ENCODE peak calls at places on chromosome 5, in four cellular contexts. E, A, O and H are unnamed samples.

GRCh38 chr5:59766394-59766793 is 127.1 kb downstream of the PDE4D start:
- DNase-seq in A (no peak), E (no peak), O (no peak), H (no peak)

GRCh38 chr5:139574641-139575312 is 13.6 kb downstream of the UBE2D2 start:
- DNase-seq in O (no peak), E (peak; percentile 62), A (no peak), H (peak; percentile 56)

GRCh38 chr5:132274050-132274869 is 16.8 kb downstream of the PDLIM4 start:
- DNase-seq in O (no peak), E (no peak), A (peak; percentile 41), H (no peak)

GRCh38 chr5:115098041-115098702 is 71.5 kb downstream of the TRIM36 start:
- DNase-seq in O (peak; percentile 24), E (peak; percentile 60), A (no peak), H (peak; percentile 46)

GRCh38 chr5:149063017-149063687 is at the start of gene SH3TC2:
- DNase-seq in O (peak; percentile 51), A (peak; percentile 89), E (peak; percentile 61), H (peak; percentile 98)

GRCh38 chr5:112738180-112738560 is 485 bp downstream of the APC start:
- DNase-seq in A (no peak), O (peak; percentile 18), E (no peak), H (peak; percentile 57)

GRCh38 chr5:20572560-20572959 is 584.6 kb upstream of the CDH18 start:
- DNase-seq in A (no peak), E (peak; percentile 15), O (no peak), H (peak; percentile 35)

GRCh38 chr5:39780341-39780740 is 355.6 kb upstream of the DAB2 start:
- DNase-seq in E (peak; percentile 58), O (no peak), A (no peak), H (peak; percentile 96)

GRCh38 chr5:151648988-151649387 is 37.7 kb downstream of the SPARC start:
- DNase-seq in O (no peak), E (no peak), A (no peak), H (no peak)

GRCh38 chr5:74376187-74376586 is 264.3 kb downstream of the ENC1 start:
- DNase-seq in E (no peak), A (no peak), O (no peak), H (peak; percentile 38)

GRCh38 chr5:77367733-77368132 is 124.4 kb downstream of the WDR41 start:
- DNase-seq in A (no peak), O (no peak), E (peak; percentile 36), H (peak; percentile 23)

GRCh38 chr5:132243366-132243977 is 14.0 kb upstream of the PDLIM4 start:
- DNase-seq in E (no peak), A (no peak), O (no peak), H (no peak)

GRCh38 chr5:132877938-132878337 is 4.5 kb downstream of the LEAP2 start:
- DNase-seq in A (no peak), O (no peak), E (peak; percentile 82), H (no peak)

GRCh38 chr5:127298623-127299022 is 8.0 kb downstream of the MEGF10 start:
- DNase-seq in O (no peak), A (no peak), E (no peak), H (no peak)

GRCh38 chr5:181189363-181189961 is 15.5 kb downstream of the TRIM7 start:
- DNase-seq in E (peak; percentile 30), A (no peak), O (no peak), H (no peak)

GRCh38 chr5:113179156-113179555 is 202.6 kb downstream of the DCP2 start:
- DNase-seq in A (no peak), O (no peak), E (no peak), H (no peak)

GRCh38 chr5:171537923-171538537 is 118.6 kb downstream of the FGF18 start:
- DNase-seq in E (no peak), O (no peak), A (no peak), H (no peak)

GRCh38 chr5:169248520-169248919 is 52.4 kb downstream of the SLIT3 start:
- DNase-seq in O (no peak), A (no peak), E (no peak), H (no peak)

GRCh38 chr5:169244812-169245211 is 56.1 kb downstream of the SLIT3 start:
- DNase-seq in A (no peak), E (no peak), O (no peak), H (no peak)

GRCh38 chr5:169253071-169253470 is 47.9 kb downstream of the SLIT3 start:
- DNase-seq in A (no peak), O (no peak), E (no peak), H (no peak)

GRCh38 chr5:169251685-169252084 is 49.3 kb downstream of the SLIT3 start:
- DNase-seq in A (no peak), E (no peak), O (no peak), H (no peak)

DNA sequence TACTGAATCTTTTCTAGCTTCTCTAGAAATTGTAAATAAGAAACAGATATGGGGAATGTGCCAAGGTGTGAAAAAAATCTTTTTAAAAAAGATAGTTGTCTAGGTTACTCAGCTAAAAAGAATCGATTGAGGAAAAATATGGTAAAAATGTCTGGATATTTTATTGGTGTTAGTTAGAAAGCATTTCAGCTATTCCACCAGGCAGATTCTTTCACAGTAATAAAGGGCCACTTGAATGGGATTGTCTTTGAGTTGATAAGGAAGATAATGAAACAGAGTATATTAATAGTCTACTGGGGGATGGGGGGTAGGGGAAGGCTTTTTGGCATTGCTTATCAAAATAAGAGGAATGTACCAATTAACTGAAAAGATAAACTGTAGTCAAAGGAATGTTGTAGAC is 51.9 kb downstream of the SLIT3 start:
- DNase-seq in E (no peak), O (no peak), A (no peak), H (peak; percentile 39)
- H4K8ac ChIP-seq in E (no peak overlapping the region), O (no peak overlapping the region), A (no peak overlapping the region), H (no peak overlapping the region)

GRCh38 chr5:177371705-177372533 is 12.3 kb upstream of the SLC34A1 start:
- DNase-seq in E (no peak), A (no peak), O (no peak), H (no peak)
- H3K9ac ChIP-seq in E (no peak overlapping the region), A (no peak overlapping the region), O (peak overlapping the region; percentile 89), H (peak overlapping the region; percentile 90)

GRCh38 chr5:51391175-51391574 is 7.9 kb downstream of the ISL1 start:
- DNase-seq in O (no peak), A (no peak), E (no peak), H (peak; percentile 45)

GRCh38 chr5:51388488-51389325 is 5.5 kb downstream of the ISL1 start:
- DNase-seq in A (no peak), O (no peak), E (no peak), H (peak; percentile 44)

GRCh38 chr5:51387854-51388320 is 4.6 kb downstream of the ISL1 start:
- DNase-seq in A (peak; percentile 54), O (no peak), E (no peak), H (peak; percentile 68)

GRCh38 chr5:51389326-51389581 is 6.0 kb downstream of the ISL1 start:
- DNase-seq in A (peak; percentile 46), O (no peak), E (no peak), H (peak; percentile 78)

DNA sequence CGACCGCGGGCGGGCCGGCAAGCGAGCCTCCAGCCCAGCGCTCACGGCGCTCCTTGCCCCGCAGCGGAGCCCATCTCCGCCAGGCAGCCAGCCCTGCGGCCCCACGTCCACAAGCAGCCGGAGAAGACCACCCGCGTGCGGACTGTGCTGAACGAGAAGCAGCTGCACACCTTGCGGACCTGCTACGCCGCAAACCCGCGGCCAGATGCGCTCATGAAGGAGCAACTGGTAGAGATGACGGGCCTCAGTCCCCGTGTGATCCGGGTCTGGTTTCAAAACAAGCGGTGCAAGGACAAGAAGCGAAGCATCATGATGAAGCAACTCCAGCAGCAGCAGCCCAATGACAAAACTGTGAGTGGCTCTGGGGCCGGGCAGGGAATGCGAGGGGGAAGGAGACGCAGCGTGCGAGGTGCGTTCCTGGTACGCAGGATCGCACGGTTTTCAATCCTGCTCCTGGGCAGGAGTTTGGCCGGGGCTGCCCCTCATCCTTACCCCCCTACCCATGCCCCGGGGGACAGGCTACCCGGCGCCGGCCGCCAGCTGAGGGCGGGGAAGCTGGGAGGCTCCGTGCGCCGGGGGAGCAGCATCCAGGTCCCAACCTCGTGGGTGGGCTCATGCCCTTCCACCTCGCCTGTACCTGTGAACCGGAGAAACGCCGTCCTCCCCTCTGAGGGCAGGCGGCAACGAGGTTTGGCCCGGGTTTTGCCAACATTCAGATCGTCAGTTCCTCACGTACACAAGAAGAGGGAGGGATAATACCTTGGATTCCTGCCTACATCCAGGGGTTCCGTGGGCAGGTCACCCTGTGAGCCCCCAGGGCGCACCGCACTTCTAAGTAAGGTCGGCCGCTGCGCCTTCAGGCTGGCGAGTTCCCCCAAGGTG is 6.6 kb downstream of the ISL1 start:
- DNase-seq in O (no peak), A (peak; percentile 57), E (no peak), H (peak; percentile 80)
- H3K23ac ChIP-seq in O (peak overlapping the region; percentile 11), A (no peak overlapping the region), E (no peak overlapping the region), H (peak overlapping the region; percentile 0)

GRCh38 chr5:69510694-69511093 is 18.1 kb downstream of the OCLN start:
- DNase-seq in A (no peak), O (no peak), E (no peak), H (no peak)

GRCh38 chr5:69504036-69504435 is 11.4 kb downstream of the OCLN start:
- DNase-seq in O (no peak), E (peak; percentile 43), A (no peak), H (no peak)

GRCh38 chr5:69505306-69505705 is 12.7 kb downstream of the OCLN start:
- DNase-seq in A (no peak), E (no peak), O (no peak), H (no peak)

GRCh38 chr5:69512740-69513260 is 20.2 kb downstream of the OCLN start:
- DNase-seq in E (peak; percentile 93), O (no peak), A (no peak), H (no peak)

GRCh38 chr5:69509212-69509611 is 16.6 kb downstream of the OCLN start:
- DNase-seq in O (no peak), E (no peak), A (no peak), H (no peak)
- H4K8ac ChIP-seq in O (no peak overlapping the region), E (no peak overlapping the region), A (no peak overlapping the region), H (no peak overlapping the region)

GRCh38 chr5:159017787-159018186 is 81.9 kb downstream of the EBF1 start:
- DNase-seq in O (no peak), A (peak; percentile 66), E (peak; percentile 75), H (peak; percentile 37)
- H3K9ac ChIP-seq in O (no peak overlapping the region), A (no peak overlapping the region), E (no peak overlapping the region), H (no peak overlapping the region)

DNA sequence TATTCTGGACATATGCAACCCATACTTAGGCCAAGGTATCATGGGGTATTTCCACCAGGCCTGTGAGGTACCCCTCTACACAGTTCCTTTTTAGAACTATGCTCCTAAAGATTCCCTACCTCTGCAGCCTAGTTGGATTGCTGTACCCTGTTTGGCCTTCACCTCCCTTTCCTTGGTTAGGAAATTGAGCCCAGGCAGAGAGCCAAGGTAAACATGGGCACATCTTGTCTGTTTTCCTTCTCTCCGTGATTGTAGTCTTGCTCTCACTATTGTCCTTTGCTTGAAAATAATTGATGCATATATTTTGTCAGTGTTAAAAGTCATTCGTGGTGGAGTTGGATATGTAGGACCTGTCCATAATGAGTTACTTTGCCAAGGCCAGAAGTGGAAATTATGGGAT is 26.7 kb downstream of the BDP1 start:
- DNase-seq in A (no peak), O (no peak), E (peak; percentile 38), H (no peak)
- H3K23ac ChIP-seq in A (no peak overlapping the region), O (no peak overlapping the region), E (peak overlapping the region; percentile 17), H (no peak overlapping the region)

GRCh38 chr5:38556115-38556598 is 289 bp downstream of the LIFR start:
- DNase-seq in E (no peak), A (no peak), O (no peak), H (peak; percentile 59)
- H4K8ac ChIP-seq in E (peak overlapping the region; percentile 26), A (no peak overlapping the region), O (no peak overlapping the region), H (no peak overlapping the region)